ENCODE peak calls at places on chromosome 18, in seven cellular contexts. A is fibroblast of pulmonary artery, I is type B pancreatic cell, Y is progenitor cell of endocrine pancreas, G is pancreas, F is RWPE1, X is lower lobe of right lung. Q is an unnamed sample.

GRCh38 chr18:48835745-48836191 is 115.0 kb downstream of the SMAD7 start:
- DNase-seq in G (no peak), A (no peak), F (no peak), X (peak), I (no peak), Y (no peak), Q (no peak)

GRCh38 chr18:31610841-31611240 is 19.2 kb downstream of the TTR start:
- DNase-seq in I (no peak), Y (peak), A (peak), G (no peak), X (no peak), F (peak), Q (no peak)

GRCh38 chr18:72863754-72864153 is 4.0 kb downstream of the NETO1 start:
- DNase-seq in F (no peak), I (no peak), A (no peak), Y (no peak), X (no peak), G (no peak), Q (no peak)

GRCh38 chr18:7586379-7586778 is 19.3 kb downstream of the PTPRM start:
- DNase-seq in G (no peak), X (no peak), F (no peak), I (no peak), Y (no peak), A (no peak), Q (no peak)

GRCh38 chr18:67951166-67951565 is 434.6 kb upstream of the DSEL start:
- DNase-seq in F (peak), X (no peak), A (peak), I (no peak), Y (no peak), G (no peak), Q (no peak)

GRCh38 chr18:21179590-21180220 is 62.3 kb upstream of the GREB1L start:
- DNase-seq in F (peak), G (peak), A (peak), I (no peak), Y (peak), X (no peak), Q (peak)

GRCh38 chr18:43161528-43161927 is 46.0 kb upstream of the RIT2 start:
- DNase-seq in A (peak), Y (no peak), F (no peak), I (no peak), X (no peak), G (no peak), Q (no peak)

GRCh38 chr18:69948919-69949537 is 1.4 kb upstream of the CD226 start:
- DNase-seq in Y (no peak), X (no peak), A (peak), F (no peak), I (no peak), G (no peak), Q (no peak)

GRCh38 chr18:58298251-58299134 is 254.5 kb downstream of the NEDD4L start:
- DNase-seq in I (no peak), Y (no peak), F (no peak), A (no peak), X (no peak), G (no peak), Q (no peak)

GRCh38 chr18:48902856-48903601 is 47.7 kb downstream of the SMAD7 start:
- DNase-seq in G (peak), X (no peak), F (no peak), A (peak), I (no peak), Y (no peak), Q (no peak)

GRCh38 chr18:653512-653911 is 3.9 kb upstream of the TYMS start:
- DNase-seq in A (no peak), Y (no peak), I (no peak), G (no peak), F (no peak), X (no peak), Q (no peak)

GRCh38 chr18:67010916-67011315 is 407.0 kb upstream of the CDH19 start:
- DNase-seq in X (no peak), G (no peak), Y (no peak), F (peak), I (no peak), A (peak), Q (no peak)

GRCh38 chr18:76169733-76170132 is 325.3 kb downstream of the ZNF516 start:
- DNase-seq in A (no peak), I (no peak), F (no peak), Y (no peak), X (no peak), G (no peak), Q (no peak)
- TF ChIP-seq CTCF in A (no peak), I (no peak), F (no peak), Y (peak), X (no peak), G (no peak), Q (peak)

DNA sequence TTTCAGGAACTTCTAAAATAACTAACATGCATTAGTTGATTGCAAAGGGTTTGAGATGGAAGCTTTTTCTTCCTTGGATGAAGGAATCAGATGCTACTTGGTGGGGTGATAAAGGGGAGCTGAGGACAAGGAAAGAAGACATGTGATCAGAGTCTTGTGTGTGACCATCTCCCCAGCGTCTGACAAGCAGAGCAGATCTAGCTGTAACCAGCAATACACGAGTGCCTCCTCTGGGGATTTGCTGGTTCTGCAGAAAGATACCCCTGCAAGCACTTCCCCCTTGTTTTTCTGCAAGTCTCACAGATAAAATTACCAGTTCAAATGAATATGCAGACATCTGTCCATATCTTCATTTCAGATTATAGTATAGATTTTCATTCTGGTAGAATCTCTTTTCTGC is 2.7 kb downstream of the CDH7 start:
- DNase-seq in F (no peak), A (peak), X (no peak), G (no peak), Y (peak), I (no peak), Q (peak)
- TF ChIP-seq CTCF in F (no peak), A (peak), X (peak), G (no peak), Y (peak), I (peak), Q (peak)

DNA sequence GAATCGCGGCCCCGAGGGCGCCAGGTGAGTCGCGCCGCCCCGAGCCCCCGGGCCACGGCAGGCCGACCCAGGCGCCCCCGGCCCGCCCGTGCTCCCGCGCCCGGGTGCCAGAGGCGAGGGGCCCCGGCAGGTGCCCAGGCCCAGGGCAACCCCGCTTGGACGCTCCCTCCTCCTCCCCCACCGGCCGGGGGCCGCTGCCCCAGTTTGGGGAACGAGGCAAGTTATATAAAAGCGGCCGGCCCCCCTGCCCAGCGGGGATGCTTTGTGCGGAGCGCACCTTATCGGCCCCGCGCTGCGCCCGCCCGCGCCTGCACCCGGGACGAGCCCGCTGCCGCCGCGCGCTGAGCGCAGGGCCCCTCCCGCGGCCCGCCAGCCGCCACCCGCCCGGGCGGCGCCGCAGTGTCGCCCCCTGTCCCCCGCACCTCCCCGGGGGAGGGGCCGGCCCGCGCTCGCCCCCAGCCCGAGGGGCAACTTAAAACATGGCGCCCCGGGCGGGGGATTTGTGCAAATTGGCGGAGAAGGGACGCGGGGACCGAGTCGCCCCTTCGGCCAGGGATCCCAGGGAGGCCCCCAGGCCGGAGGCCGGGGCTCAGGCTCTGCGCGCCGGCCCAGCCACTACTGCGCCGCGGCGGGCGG is 643 bp downstream of the EPB41L3 start:
- DNase-seq in X (no peak), Y (peak), I (peak), A (no peak), G (no peak), F (no peak), Q (peak)
- TF ChIP-seq CTCF in X (no peak), Y (no peak), I (no peak), A (no peak), G (no peak), F (no peak), Q (no peak)

DNA sequence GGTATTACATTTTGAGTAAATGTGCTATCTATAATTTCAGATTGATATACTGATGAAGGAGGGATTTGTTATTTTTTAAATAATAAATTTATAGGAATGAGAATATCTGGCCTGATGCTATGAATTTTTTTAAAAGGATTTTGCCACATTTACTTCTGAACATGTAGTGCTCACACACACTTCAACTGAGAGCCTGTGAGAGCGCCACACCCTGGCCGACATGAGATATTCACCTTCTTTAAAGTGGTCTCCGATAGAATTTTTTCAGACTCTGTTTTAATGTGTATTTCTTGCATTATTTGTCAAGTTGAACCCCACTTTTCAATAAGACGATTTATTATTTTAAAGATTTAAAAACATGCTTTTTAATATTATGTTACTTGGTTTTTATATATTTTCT is 813.3 kb downstream of the DCC start:
- DNase-seq in F (no peak), X (no peak), G (no peak), A (peak), I (no peak), Y (no peak), Q (no peak)
- TF ChIP-seq CTCF in F (no peak), X (peak), G (no peak), A (no peak), I (peak), Y (peak), Q (peak)

GRCh38 chr18:3392467-3392855 is 57.5 kb upstream of the TGIF1 start:
- DNase-seq in X (no peak), A (no peak), I (no peak), F (no peak), Y (no peak), G (no peak), Q (no peak)
- TF ChIP-seq CTCF in X (no peak), A (no peak), I (no peak), F (no peak), Y (no peak), G (no peak), Q (no peak)

GRCh38 chr18:5066380-5066977 is 130.6 kb downstream of the AKAIN1 start:
- DNase-seq in G (no peak), F (no peak), A (no peak), X (no peak), I (no peak), Y (no peak), Q (no peak)
- TF ChIP-seq CTCF in G (no peak), F (no peak), A (no peak), X (peak), I (peak), Y (peak), Q (peak)

GRCh38 chr18:36572135-36572856 is 256.5 kb downstream of the TPGS2 start:
- DNase-seq in I (no peak), X (no peak), Y (peak), A (peak), F (peak), G (peak), Q (no peak)
- TF ChIP-seq CTCF in I (peak), X (peak), Y (peak), A (peak), F (peak), G (no peak), Q (peak)

GRCh38 chr18:44840053-44840826 is 159.6 kb downstream of the SETBP1 start:
- DNase-seq in X (no peak), G (no peak), F (no peak), I (no peak), A (peak), Y (no peak), Q (no peak)

GRCh38 chr18:44834867-44835469 is 154.3 kb downstream of the SETBP1 start:
- DNase-seq in G (no peak), Y (no peak), A (no peak), I (no peak), X (no peak), F (no peak), Q (no peak)

GRCh38 chr18:44839239-44839666 is 158.6 kb downstream of the SETBP1 start:
- DNase-seq in I (no peak), Y (no peak), F (peak), A (peak), G (peak), X (peak), Q (no peak)

GRCh38 chr18:44835555-44836156 is 155.0 kb downstream of the SETBP1 start:
- DNase-seq in Y (no peak), I (no peak), G (no peak), F (no peak), A (no peak), X (no peak), Q (no peak)

DNA sequence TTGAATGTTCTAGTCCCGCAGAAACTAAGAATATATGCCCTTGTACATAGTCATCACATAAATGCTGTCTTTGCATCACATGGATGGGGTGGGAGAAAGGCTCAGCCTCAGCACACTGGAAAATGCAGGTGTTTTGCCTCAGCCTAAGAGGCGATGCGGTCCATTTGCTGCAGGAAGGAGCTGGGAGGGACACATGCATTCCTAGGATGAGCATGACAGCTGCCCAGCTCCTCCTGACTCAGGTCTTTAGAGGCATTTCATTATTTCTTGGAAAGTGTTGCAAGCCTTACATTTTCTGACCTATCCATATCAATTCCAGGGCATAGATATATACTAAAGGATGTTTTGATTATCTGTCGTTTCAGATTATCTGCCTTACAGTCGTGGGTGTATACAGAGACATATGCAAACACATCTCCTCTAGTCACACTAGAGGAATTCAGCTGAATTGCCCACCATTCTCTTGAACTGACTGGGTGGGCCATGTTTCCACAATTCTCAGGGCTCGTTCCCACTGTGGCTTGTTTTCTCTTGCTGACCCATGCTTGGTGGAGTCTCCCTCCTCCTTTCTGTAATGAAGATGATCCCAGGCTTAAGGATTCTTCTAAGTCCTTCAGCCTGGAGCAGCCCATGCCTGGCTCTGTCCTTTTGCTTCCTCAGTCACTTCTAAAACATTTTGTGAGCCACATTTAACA is 156.9 kb downstream of the SETBP1 start:
- DNase-seq in I (no peak), X (no peak), G (no peak), A (no peak), F (no peak), Y (no peak), Q (no peak)
- TF ChIP-seq CTCF in I (no peak), X (no peak), G (no peak), A (no peak), F (no peak), Y (no peak), Q (no peak)